ENCODE peak calls at places on chromosomes 5 and 9, in seven cellular contexts. O is dorsolateral prefrontal cortex; J is H7; V is heart left ventricle; A is CD8-positive, alpha-beta memory T cell; K is brain microvascular endothelial cell; X is uterus. P is an unnamed sample.

GRCh38 chr5:77920350-77921046 is 144.4 kb upstream of the TBCA start:
- DNase-seq in X (no peak), A (no peak), K (no peak), V (no peak), O (no peak), J (no peak), P (no peak)

GRCh38 chr5:1135696-1136525 is 24.0 kb upstream of the SLC12A7 start:
- DNase-seq in X (no peak), V (no peak), A (no peak), J (no peak), O (no peak), K (no peak), P (no peak)

GRCh38 chr5:159905496-159905895 is 10.8 kb upstream of the ADRA1B start:
- DNase-seq in J (no peak), K (peak; percentile 88), O (no peak), X (no peak), V (no peak), A (no peak), P (no peak)

GRCh38 chr5:87138091-87138819 is 129.4 kb upstream of the RASA1 start:
- DNase-seq in V (no peak), O (no peak), K (no peak), J (no peak), A (no peak), X (no peak), P (no peak)

GRCh38 chr9:136693490-136694162 is 6.4 kb upstream of the AGPAT2 start:
- DNase-seq in O (no peak), X (no peak), J (no peak), V (peak; percentile 28), K (no peak), A (no peak), P (no peak)

GRCh38 chr5:137415231-137415681 is 83.9 kb downstream of the SPOCK1 start:
- DNase-seq in K (no peak), O (no peak), A (no peak), X (no peak), J (no peak), V (no peak), P (no peak)

GRCh38 chr5:6902597-6902996 is 189.4 kb downstream of the TENT4A start:
- DNase-seq in J (no peak), X (no peak), A (no peak), O (no peak), V (peak; percentile 29), K (no peak), P (no peak)

GRCh38 chr5:145204741-145205140 is 630.4 kb downstream of the PRELID2 start:
- DNase-seq in V (no peak), A (no peak), O (no peak), J (no peak), X (no peak), K (no peak), P (no peak)

GRCh38 chr5:173671121-173671949 is 54.9 kb upstream of the BOD1 start:
- DNase-seq in K (no peak), A (no peak), V (peak; percentile 38), O (peak; percentile 66), X (peak; percentile 55), J (no peak), P (no peak)

GRCh38 chr9:89647366-89648128 is 42.7 kb downstream of the GADD45G start:
- DNase-seq in V (no peak), K (no peak), A (no peak), J (no peak), X (no peak), O (no peak), P (no peak)

GRCh38 chr5:39138892-39139291 is 64.7 kb upstream of the RICTOR start:
- DNase-seq in A (no peak), J (no peak), X (no peak), O (no peak), K (peak; percentile 18), V (no peak), P (no peak)

GRCh38 chr5:178462846-178463245 is 127.3 kb downstream of the COL23A1 start:
- DNase-seq in J (peak; percentile 22), V (no peak), O (no peak), K (no peak), A (no peak), X (no peak), P (no peak)

GRCh38 chr5:72600401-72600981 is 93.3 kb upstream of the ZNF366 start:
- DNase-seq in V (no peak), O (no peak), A (no peak), X (no peak), J (no peak), K (peak; percentile 93), P (no peak)

GRCh38 chr9:135718616-135719015 is 16.6 kb downstream of the KCNT1 start:
- DNase-seq in O (peak; percentile 40), A (no peak), V (no peak), K (peak; percentile 6), J (no peak), X (no peak), P (no peak)

GRCh38 chr5:73605223-73606087 is 20.5 kb upstream of the ARHGEF28 start:
- DNase-seq in J (no peak), A (no peak), X (no peak), O (no peak), K (peak; percentile 62), V (no peak), P (no peak)

GRCh38 chr5:71899865-71900342 is 180.8 kb downstream of the CARTPT start:
- DNase-seq in V (peak; percentile 73), J (no peak), A (no peak), O (no peak), X (no peak), K (peak; percentile 68), P (no peak)

GRCh38 chr9:105150991-105151685 is 93.3 kb upstream of the SLC44A1 start:
- DNase-seq in A (no peak), O (no peak), V (no peak), K (peak; percentile 38), X (no peak), J (no peak), P (no peak)
- H3K27me3 ChIP-seq in A (no peaks in the 10 kb centered on the region), O (no peaks in the 10 kb centered on the region), V (no peaks in the 10 kb centered on the region), K (no peaks in the 10 kb centered on the region), X (no peaks in the 10 kb centered on the region), J (no peaks in the 10 kb centered on the region), P (no peaks in the 10 kb centered on the region)

GRCh38 chr5:94711785-94712184 is 93.3 kb downstream of the SLF1 start:
- DNase-seq in V (no peak), O (no peak), X (no peak), K (no peak), J (no peak), A (no peak), P (no peak)
- H3K27me3 ChIP-seq in V (no peaks in the 10 kb centered on the region), O (no peaks in the 10 kb centered on the region), X (no peaks in the 10 kb centered on the region), K (no peaks in the 10 kb centered on the region), J (no peaks in the 10 kb centered on the region), A (no peaks in the 10 kb centered on the region), P (no peaks in the 10 kb centered on the region)

GRCh38 chr9:121658166-121658565 is 6.7 kb downstream of the DAB2IP start:
- DNase-seq in V (peak; percentile 63), O (no peak), K (no peak), X (no peak), A (no peak), J (no peak), P (no peak)

GRCh38 chr9:121655231-121655755 is 3.9 kb downstream of the DAB2IP start:
- DNase-seq in J (no peak), K (no peak), O (no peak), X (no peak), V (no peak), A (no peak), P (no peak)

GRCh38 chr9:121654497-121655140 is 3.2 kb downstream of the DAB2IP start:
- DNase-seq in O (no peak), K (no peak), A (peak; percentile 25), V (no peak), X (no peak), J (no peak), P (no peak)

GRCh38 chr9:121658591-121658990 is 7.2 kb downstream of the DAB2IP start:
- DNase-seq in K (no peak), A (no peak), V (no peak), J (no peak), X (no peak), O (no peak), P (no peak)

GRCh38 chr9:121656941-121657340 is 5.5 kb downstream of the DAB2IP start:
- DNase-seq in X (no peak), O (no peak), K (no peak), J (no peak), A (no peak), V (no peak), P (no peak)
- H3K27me3 ChIP-seq in X (no peaks in the 10 kb centered on the region), O (no peaks in the 10 kb centered on the region), K (peaks cover 17% of the 10 kb centered on the region), J (peaks cover under 1% of the 10 kb centered on the region), A (peaks cover 39% of the 10 kb centered on the region), V (no peaks in the 10 kb centered on the region), P (no peaks in the 10 kb centered on the region)

DNA sequence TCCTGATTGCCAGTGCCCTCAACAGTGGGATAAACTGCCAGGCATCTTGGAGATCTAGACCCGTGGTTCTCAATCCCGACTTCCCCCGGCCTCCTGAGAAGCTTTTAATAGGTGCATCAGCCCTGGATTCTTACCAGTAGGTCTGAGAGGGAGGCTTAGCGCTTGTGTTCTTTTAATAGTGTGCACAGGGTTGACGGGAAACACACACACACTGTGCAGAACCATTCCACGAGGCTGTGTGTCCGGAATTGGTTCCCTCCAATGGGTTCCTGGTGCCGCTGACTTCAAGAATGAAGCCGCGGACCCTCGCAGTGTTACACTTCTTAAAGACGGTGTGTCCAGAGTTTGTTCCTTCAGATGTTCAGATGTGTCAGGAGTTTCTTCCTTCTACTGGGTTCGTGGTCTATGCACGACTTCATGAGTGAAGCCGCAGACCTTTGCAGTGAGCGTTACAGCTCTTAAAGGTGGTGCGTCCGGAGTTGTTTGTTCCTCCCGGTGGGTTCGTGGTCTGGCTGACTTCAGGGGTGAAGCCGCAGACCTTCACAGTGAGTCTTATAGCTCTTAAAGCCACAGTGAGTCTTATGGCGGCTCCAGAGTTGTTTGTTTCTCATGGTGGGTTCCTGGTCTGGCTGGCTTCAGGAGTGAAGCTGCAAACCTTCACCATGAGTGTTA is 46.6 kb upstream of the PRSS3 start:
- DNase-seq in X (no peak), J (no peak), O (no peak), V (no peak), A (peak; percentile 83), K (no peak), P (no peak)
- H3K27me3 ChIP-seq in X (no peaks in the 10 kb centered on the region), J (no peaks in the 10 kb centered on the region), O (peaks cover 29% of the 10 kb centered on the region), V (peaks cover 39% of the 10 kb centered on the region), A (peaks cover 12% of the 10 kb centered on the region), K (no peaks in the 10 kb centered on the region), P (no peaks in the 10 kb centered on the region)

GRCh38 chr5:40877371-40877988 is 31.8 kb upstream of the C7 start:
- DNase-seq in X (no peak), A (no peak), O (no peak), J (no peak), V (no peak), K (no peak), P (no peak)

GRCh38 chr5:40869371-40869770 is 28.2 kb downstream of the CARD6 start:
- DNase-seq in J (no peak), X (no peak), K (no peak), O (no peak), A (no peak), V (no peak), P (no peak)

GRCh38 chr5:40871177-40871576 is 30.0 kb downstream of the CARD6 start:
- DNase-seq in A (no peak), X (no peak), J (no peak), V (no peak), O (no peak), K (no peak), P (no peak)

GRCh38 chr5:40875958-40876357 is 33.3 kb upstream of the C7 start:
- DNase-seq in J (no peak), O (no peak), X (no peak), A (no peak), V (no peak), K (no peak), P (no peak)

GRCh38 chr5:40873481-40873880 is 32.3 kb downstream of the CARD6 start:
- DNase-seq in J (no peak), V (no peak), O (no peak), K (no peak), A (no peak), X (no peak), P (no peak)
- H3K27me3 ChIP-seq in J (no peaks in the 10 kb centered on the region), V (no peaks in the 10 kb centered on the region), O (no peaks in the 10 kb centered on the region), K (no peaks in the 10 kb centered on the region), A (no peaks in the 10 kb centered on the region), X (no peaks in the 10 kb centered on the region), P (no peaks in the 10 kb centered on the region)

P was measured in NT2/D1.